ENCODE peak calls at places on chromosome 7, in seven cellular contexts. D, C, Y, P, W, A and K are unnamed samples.

GRCh38 chr7:16416289-16417282 is 4.8 kb downstream of the CRPPA start:
- DNase-seq in W (no peak), D (no peak), Y (no peak), P (no peak), A (no peak), C (no peak), K (no peak)

GRCh38 chr7:50147952-50148351 is 54.9 kb upstream of the ZPBP start:
- DNase-seq in A (no peak), C (no peak), D (no peak), Y (no peak), W (no peak), P (no peak), K (no peak)

GRCh38 chr7:106365252-106366005 is 80.6 kb upstream of the NAMPT start:
- DNase-seq in Y (no peak), C (no peak), A (no peak), P (no peak), D (no peak), W (no peak), K (no peak)

GRCh38 chr7:73659983-73660382 is 7.6 kb upstream of the VPS37D start:
- DNase-seq in C (no peak), P (no peak), D (no peak), W (no peak), Y (no peak), A (no peak), K (no peak)

GRCh38 chr7:27117687-27118491 is 12.7 kb downstream of the HOXA4 start:
- DNase-seq in W (no peak), A (no peak), P (no peak), Y (no peak), D (no peak), C (peak), K (no peak)

GRCh38 chr7:149355390-149356048 is 93.5 kb downstream of the ZNF783 start:
- DNase-seq in D (no peak), Y (no peak), A (no peak), W (no peak), P (no peak), C (no peak), K (no peak)

GRCh38 chr7:141441837-141442627 is 109.2 kb upstream of the AGK start:
- DNase-seq in P (no peak), D (no peak), W (no peak), Y (peak), C (no peak), A (no peak), K (no peak)

GRCh38 chr7:155884225-155885161 is 72.2 kb upstream of the SHH start:
- DNase-seq in C (no peak), D (no peak), W (no peak), A (no peak), P (no peak), Y (no peak), K (no peak)

GRCh38 chr7:158431055-158431940 is 156.3 kb downstream of the PTPRN2 start:
- DNase-seq in C (no peak), W (no peak), A (no peak), D (no peak), P (no peak), Y (no peak), K (no peak)

GRCh38 chr7:72163266-72163665 is 248.9 kb downstream of the CALN1 start:
- DNase-seq in A (no peak), Y (no peak), P (no peak), C (no peak), W (no peak), D (no peak), K (no peak)

GRCh38 chr7:42878303-42878702 is 33.6 kb downstream of the C7orf25 start:
- DNase-seq in Y (no peak), D (no peak), A (no peak), C (no peak), W (no peak), P (no peak), K (no peak)

GRCh38 chr7:1027285-1028043 is 16.9 kb upstream of the GPR146 start:
- DNase-seq in C (peak), P (no peak), D (no peak), Y (peak), W (no peak), A (no peak), K (no peak)

GRCh38 chr7:47682874-47683273 is 101.0 kb upstream of the TNS3 start:
- DNase-seq in D (no peak), W (no peak), Y (no peak), A (no peak), P (no peak), C (no peak), K (no peak)